ENCODE peak calls at places on chromosomes 13 and 19, in six cellular contexts. One of them, this sample, is unnamed. For H3F3A, the result is how much of the 10 kb centered on the place peaks cover.

GRCh38 chr19:51861870-51862622 is 25.7 kb downstream of the ZNF577 start:
- DNase-seq in GM23248: no peak
- DNase-seq in GM23338: no peak
- DNase-seq in MM.1S: no peak
- DNase-seq in PC-9: no peak
- DNase-seq in PC-3: no peak
- DNase-seq in this sample: no peak

GRCh38 chr13:90565985-90566713 is 781.3 kb upstream of the MIR17HG start:
- DNase-seq in GM23248: no peak
- DNase-seq in GM23338: no peak
- DNase-seq in MM.1S: peak
- DNase-seq in PC-9: no peak
- DNase-seq in PC-3: no peak
- DNase-seq in this sample: no peak

GRCh38 chr13:35830850-35831450 is 300.2 kb downstream of the DCLK1 start:
- DNase-seq in GM23248: no peak
- DNase-seq in GM23338: no peak
- DNase-seq in MM.1S: no peak
- DNase-seq in PC-9: no peak
- DNase-seq in PC-3: no peak
- DNase-seq in this sample: peak

GRCh38 chr19:8487137-8487851 is 15.1 kb downstream of the PRAM1 start:
- DNase-seq in GM23248: no peak
- DNase-seq in GM23338: no peak
- DNase-seq in MM.1S: no peak
- DNase-seq in PC-9: no peak
- DNase-seq in PC-3: no peak
- DNase-seq in this sample: no peak

GRCh38 chr13:31807090-31807541 is 67.8 kb downstream of the RXFP2 start:
- DNase-seq in GM23248: peak
- DNase-seq in GM23338: no peak
- DNase-seq in MM.1S: no peak
- DNase-seq in PC-9: no peak
- DNase-seq in PC-3: no peak
- DNase-seq in this sample: no peak

GRCh38 chr13:21668665-21669599 is 1.9 kb upstream of the FGF9 start:
- DNase-seq in GM23248: peak
- DNase-seq in GM23338: peak
- DNase-seq in MM.1S: peak
- DNase-seq in PC-9: no peak
- DNase-seq in PC-3: no peak
- DNase-seq in this sample: peak

GRCh38 chr13:45300190-45300985 is 40.6 kb downstream of the TPT1 start:
- DNase-seq in GM23248: no peak
- DNase-seq in GM23338: no peak
- DNase-seq in MM.1S: no peak
- DNase-seq in PC-9: no peak
- DNase-seq in PC-3: no peak
- DNase-seq in this sample: no peak

GRCh38 chr19:33306191-33306590 is 3.9 kb upstream of the CEBPA start:
- DNase-seq in GM23248: no peak
- DNase-seq in GM23338: no peak
- DNase-seq in MM.1S: no peak
- DNase-seq in PC-9: no peak
- DNase-seq in PC-3: no peak
- DNase-seq in this sample: no peak

GRCh38 chr13:100521912-100522490 is 66.6 kb downstream of the GGACT start:
- DNase-seq in GM23248: no peak
- DNase-seq in GM23338: no peak
- DNase-seq in MM.1S: no peak
- DNase-seq in PC-9: no peak
- DNase-seq in PC-3: no peak
- DNase-seq in this sample: no peak

GRCh38 chr19:33346665-33347064 is 26.8 kb upstream of the CEBPG start:
- DNase-seq in GM23248: no peak
- DNase-seq in GM23338: no peak
- DNase-seq in MM.1S: no peak
- DNase-seq in PC-9: no peak
- DNase-seq in PC-3: no peak
- DNase-seq in this sample: no peak

GRCh38 chr19:51750381-51751124 is 1.1 kb downstream of the FPR1 start:
- DNase-seq in GM23248: peak
- DNase-seq in GM23338: no peak
- DNase-seq in MM.1S: no peak
- DNase-seq in PC-9: no peak
- DNase-seq in PC-3: no peak
- DNase-seq in this sample: no peak

GRCh38 chr19:56476671-56477428 is at the start of gene ZNF667:
- DNase-seq in GM23248: peak
- DNase-seq in GM23338: peak
- DNase-seq in MM.1S: no peak
- DNase-seq in PC-9: no peak
- DNase-seq in PC-3: peak
- DNase-seq in this sample: peak

GRCh38 chr19:532578-533484 is 1.3 kb downstream of the CDC34 start:
- DNase-seq in GM23248: peak
- DNase-seq in GM23338: peak
- DNase-seq in MM.1S: peak
- DNase-seq in PC-9: peak
- DNase-seq in PC-3: peak
- DNase-seq in this sample: peak

GRCh38 chr19:38849746-38850230 is at the start of gene HNRNPL:
- DNase-seq in GM23248: no peak
- DNase-seq in GM23338: no peak
- DNase-seq in MM.1S: no peak
- DNase-seq in PC-9: peak
- DNase-seq in PC-3: no peak
- DNase-seq in this sample: no peak

GRCh38 chr13:78978381-78978998 is 319.5 kb upstream of the OBI1 start:
- DNase-seq in GM23248: peak
- DNase-seq in GM23338: peak
- DNase-seq in MM.1S: peak
- DNase-seq in PC-9: peak
- DNase-seq in PC-3: peak
- DNase-seq in this sample: peak

GRCh38 chr13:101985321-101985720 is 416.5 kb downstream of the FGF14 start:
- DNase-seq in GM23248: peak
- DNase-seq in GM23338: no peak
- DNase-seq in MM.1S: no peak
- DNase-seq in PC-9: no peak
- DNase-seq in PC-3: no peak
- DNase-seq in this sample: no peak

GRCh38 chr19:18626906-18627305 is 9.9 kb upstream of the KLHL26 start:
- DNase-seq in GM23248: no peak
- DNase-seq in GM23338: peak
- DNase-seq in MM.1S: no peak
- DNase-seq in PC-9: no peak
- DNase-seq in PC-3: no peak
- DNase-seq in this sample: no peak

GRCh38 chr19:6103217-6103644 is 7.1 kb downstream of the RFX2 start:
- DNase-seq in GM23248: peak
- DNase-seq in GM23338: no peak
- DNase-seq in MM.1S: no peak
- DNase-seq in PC-9: peak
- DNase-seq in PC-3: peak
- DNase-seq in this sample: no peak

GRCh38 chr19:50248826-50249225 is 45.4 kb downstream of the MYH14 start:
- DNase-seq in GM23248: no peak
- DNase-seq in GM23338: no peak
- DNase-seq in MM.1S: no peak
- DNase-seq in PC-9: no peak
- DNase-seq in PC-3: no peak
- DNase-seq in this sample: no peak

GRCh38 chr19:19490247-19490968 is 24.9 kb downstream of the TSSK6 start:
- DNase-seq in GM23248: peak
- DNase-seq in GM23338: peak
- DNase-seq in MM.1S: peak
- DNase-seq in PC-9: peak
- DNase-seq in PC-3: peak
- DNase-seq in this sample: peak

GRCh38 chr19:728011-728410 is 19.3 kb downstream of the PALM start:
- DNase-seq in GM23248: no peak
- DNase-seq in GM23338: no peak
- DNase-seq in MM.1S: no peak
- DNase-seq in PC-9: no peak
- DNase-seq in PC-3: no peak
- DNase-seq in this sample: no peak

GRCh38 chr13:24660023-24660806 is 20.0 kb upstream of the ATP12A start:
- DNase-seq in GM23248: no peak
- DNase-seq in GM23338: no peak
- DNase-seq in MM.1S: no peak
- DNase-seq in PC-9: no peak
- DNase-seq in PC-3: peak
- DNase-seq in this sample: no peak

GRCh38 chr19:5718032-5718578 is 1.8 kb downstream of the LONP1 start:
- DNase-seq in GM23248: peak
- DNase-seq in GM23338: no peak
- DNase-seq in MM.1S: no peak
- DNase-seq in PC-9: no peak
- DNase-seq in PC-3: no peak
- DNase-seq in this sample: no peak

GRCh38 chr19:48965806-48966540 is 864 bp downstream of the FTL start:
- DNase-seq in GM23248: peak
- DNase-seq in GM23338: peak
- DNase-seq in MM.1S: peak
- DNase-seq in PC-9: peak
- DNase-seq in PC-3: peak
- DNase-seq in this sample: peak
- H3F3A ChIP-seq in GM23248: half or more
- H3F3A ChIP-seq in GM23338: half or more
- H3F3A ChIP-seq in MM.1S: half or more
- H3F3A ChIP-seq in PC-9: half or more
- H3F3A ChIP-seq in PC-3: under half
- H3F3A ChIP-seq in this sample: half or more

GRCh38 chr13:27967203-27967735 is 1.8 kb downstream of the CDX2 start:
- DNase-seq in GM23248: no peak
- DNase-seq in GM23338: peak
- DNase-seq in MM.1S: no peak
- DNase-seq in PC-9: no peak
- DNase-seq in PC-3: no peak
- DNase-seq in this sample: no peak
- TF ChIP-seq EZH2 in GM23248: peak
- TF ChIP-seq EZH2 in GM23338: peak
- TF ChIP-seq EZH2 in MM.1S: no peak
- TF ChIP-seq EZH2 in PC-9: no peak
- TF ChIP-seq EZH2 in PC-3: no peak
- TF ChIP-seq EZH2 in this sample: no peak

DNA sequence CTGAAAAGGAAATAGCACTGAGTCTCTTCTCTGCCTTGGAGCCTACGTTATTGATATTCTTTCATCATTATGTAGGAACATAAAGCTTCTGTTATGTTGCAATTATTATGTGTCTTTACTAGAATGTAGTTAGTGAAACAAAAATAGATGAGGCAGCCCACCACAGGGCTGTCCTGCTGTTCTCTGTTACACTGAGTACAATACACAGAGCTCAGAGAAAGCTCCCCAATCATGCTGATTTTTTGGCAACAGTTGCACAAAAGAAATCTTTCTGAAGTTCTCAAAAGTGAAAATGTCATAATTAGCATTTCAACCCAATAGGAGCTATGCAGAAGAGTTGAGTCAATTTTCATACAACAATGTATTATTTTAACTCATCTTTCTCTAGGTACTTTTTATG is 119.5 kb downstream of the EFNB2 start:
- DNase-seq in GM23248: no peak
- DNase-seq in GM23338: no peak
- DNase-seq in MM.1S: no peak
- DNase-seq in PC-9: no peak
- DNase-seq in PC-3: no peak
- DNase-seq in this sample: no peak
- H2AFZ ChIP-seq in GM23248: no peak
- H2AFZ ChIP-seq in GM23338: no peak
- H2AFZ ChIP-seq in MM.1S: no peak
- H2AFZ ChIP-seq in PC-9: no peak
- H2AFZ ChIP-seq in PC-3: no peak
- H2AFZ ChIP-seq in this sample: no peak

GRCh38 chr19:10230904-10231623 is at the start of gene S1PR2:
- DNase-seq in GM23248: peak
- DNase-seq in GM23338: peak
- DNase-seq in MM.1S: peak
- DNase-seq in PC-9: peak
- DNase-seq in PC-3: peak
- DNase-seq in this sample: peak
- H3F3A ChIP-seq in GM23248: under half
- H3F3A ChIP-seq in GM23338: under half
- H3F3A ChIP-seq in MM.1S: under half
- H3F3A ChIP-seq in PC-9: under half
- H3F3A ChIP-seq in PC-3: under half
- H3F3A ChIP-seq in this sample: under half